ENCODE peak calls at places on chromosomes 2 and 18, in five cellular contexts. One of them, this sample, is unnamed.

GRCh38 chr2:147092266-147092665 is 752.6 kb upstream of the ACVR2A start:
- DNase-seq in stimulated activated CD4-positive, alpha-beta T cell treated with anti-CD3 and anti-CD28 coated beads, Interleukin-12 subunit alpha, Interleukin-12 subunit beta, amount 100 ng/mL, for 4 hours: no peak
- DNase-seq in T-helper 9 cell: no peak
- DNase-seq in mesendoderm: no peak
- DNase-seq in fibroblast of mammary gland: no peak
- DNase-seq in this sample: no peak

GRCh38 chr2:164714471-164714870 is 93.2 kb upstream of the GRB14 start:
- DNase-seq in stimulated activated CD4-positive, alpha-beta T cell treated with anti-CD3 and anti-CD28 coated beads, Interleukin-12 subunit alpha, Interleukin-12 subunit beta, amount 100 ng/mL, for 4 hours: no peak
- DNase-seq in T-helper 9 cell: no peak
- DNase-seq in mesendoderm: peak; percentile 64
- DNase-seq in fibroblast of mammary gland: no peak
- DNase-seq in this sample: no peak

GRCh38 chr2:64359176-64359891 is 94.6 kb upstream of the LGALSL start:
- DNase-seq in stimulated activated CD4-positive, alpha-beta T cell treated with anti-CD3 and anti-CD28 coated beads, Interleukin-12 subunit alpha, Interleukin-12 subunit beta, amount 100 ng/mL, for 4 hours: no peak
- DNase-seq in T-helper 9 cell: no peak
- DNase-seq in mesendoderm: no peak
- DNase-seq in fibroblast of mammary gland: peak; percentile 65
- DNase-seq in this sample: no peak

GRCh38 chr2:128552141-128552805 is 233.6 kb upstream of the HS6ST1 start:
- DNase-seq in stimulated activated CD4-positive, alpha-beta T cell treated with anti-CD3 and anti-CD28 coated beads, Interleukin-12 subunit alpha, Interleukin-12 subunit beta, amount 100 ng/mL, for 4 hours: no peak
- DNase-seq in T-helper 9 cell: no peak
- DNase-seq in mesendoderm: no peak
- DNase-seq in fibroblast of mammary gland: no peak
- DNase-seq in this sample: no peak

GRCh38 chr2:212536385-212537310 is 2.0 kb downstream of the ERBB4 start:
- DNase-seq in stimulated activated CD4-positive, alpha-beta T cell treated with anti-CD3 and anti-CD28 coated beads, Interleukin-12 subunit alpha, Interleukin-12 subunit beta, amount 100 ng/mL, for 4 hours: no peak
- DNase-seq in T-helper 9 cell: no peak
- DNase-seq in mesendoderm: peak; percentile 41
- DNase-seq in fibroblast of mammary gland: no peak
- DNase-seq in this sample: peak; percentile 88

GRCh38 chr2:144567745-144568144 is 47.8 kb upstream of the ZEB2 start:
- DNase-seq in stimulated activated CD4-positive, alpha-beta T cell treated with anti-CD3 and anti-CD28 coated beads, Interleukin-12 subunit alpha, Interleukin-12 subunit beta, amount 100 ng/mL, for 4 hours: no peak
- DNase-seq in T-helper 9 cell: no peak
- DNase-seq in mesendoderm: peak; percentile 18
- DNase-seq in fibroblast of mammary gland: no peak
- DNase-seq in this sample: peak; percentile 45

GRCh38 chr2:52676056-52676455 is 1091.5 kb upstream of the CHAC2 start:
- DNase-seq in stimulated activated CD4-positive, alpha-beta T cell treated with anti-CD3 and anti-CD28 coated beads, Interleukin-12 subunit alpha, Interleukin-12 subunit beta, amount 100 ng/mL, for 4 hours: no peak
- DNase-seq in T-helper 9 cell: no peak
- DNase-seq in mesendoderm: no peak
- DNase-seq in fibroblast of mammary gland: no peak
- DNase-seq in this sample: no peak

GRCh38 chr2:219636144-219636915 is 8.9 kb downstream of the SLC4A3 start:
- DNase-seq in stimulated activated CD4-positive, alpha-beta T cell treated with anti-CD3 and anti-CD28 coated beads, Interleukin-12 subunit alpha, Interleukin-12 subunit beta, amount 100 ng/mL, for 4 hours: no peak
- DNase-seq in T-helper 9 cell: no peak
- DNase-seq in mesendoderm: no peak
- DNase-seq in fibroblast of mammary gland: no peak
- DNase-seq in this sample: no peak

GRCh38 chr18:63730788-63731187 is 28.0 kb downstream of the SERPINB11 start:
- DNase-seq in stimulated activated CD4-positive, alpha-beta T cell treated with anti-CD3 and anti-CD28 coated beads, Interleukin-12 subunit alpha, Interleukin-12 subunit beta, amount 100 ng/mL, for 4 hours: no peak
- DNase-seq in T-helper 9 cell: no peak
- DNase-seq in mesendoderm: peak; percentile 23
- DNase-seq in fibroblast of mammary gland: no peak
- DNase-seq in this sample: peak; percentile 6

GRCh38 chr18:58871514-58872490 is 7.1 kb downstream of the ZNF532 start:
- DNase-seq in stimulated activated CD4-positive, alpha-beta T cell treated with anti-CD3 and anti-CD28 coated beads, Interleukin-12 subunit alpha, Interleukin-12 subunit beta, amount 100 ng/mL, for 4 hours: no peak
- DNase-seq in T-helper 9 cell: no peak
- DNase-seq in mesendoderm: no peak
- DNase-seq in fibroblast of mammary gland: no peak
- DNase-seq in this sample: no peak

GRCh38 chr2:47056875-47057731 is 98.0 kb downstream of the STPG4 start:
- DNase-seq in stimulated activated CD4-positive, alpha-beta T cell treated with anti-CD3 and anti-CD28 coated beads, Interleukin-12 subunit alpha, Interleukin-12 subunit beta, amount 100 ng/mL, for 4 hours: no peak
- DNase-seq in T-helper 9 cell: no peak
- DNase-seq in mesendoderm: no peak
- DNase-seq in fibroblast of mammary gland: peak; percentile 85
- DNase-seq in this sample: no peak

GRCh38 chr2:157897106-157897971 is 21.2 kb upstream of the ACVR1 start:
- DNase-seq in stimulated activated CD4-positive, alpha-beta T cell treated with anti-CD3 and anti-CD28 coated beads, Interleukin-12 subunit alpha, Interleukin-12 subunit beta, amount 100 ng/mL, for 4 hours: no peak
- DNase-seq in T-helper 9 cell: peak; percentile 13
- DNase-seq in mesendoderm: no peak
- DNase-seq in fibroblast of mammary gland: no peak
- DNase-seq in this sample: no peak

GRCh38 chr2:53018830-53019425 is 748.7 kb upstream of the CHAC2 start:
- DNase-seq in stimulated activated CD4-positive, alpha-beta T cell treated with anti-CD3 and anti-CD28 coated beads, Interleukin-12 subunit alpha, Interleukin-12 subunit beta, amount 100 ng/mL, for 4 hours: no peak
- DNase-seq in T-helper 9 cell: no peak
- DNase-seq in mesendoderm: peak; percentile 66
- DNase-seq in fibroblast of mammary gland: peak; percentile 20
- DNase-seq in this sample: peak; percentile 23

GRCh38 chr2:54797307-54797706 is 73.8 kb downstream of the EML6 start:
- DNase-seq in stimulated activated CD4-positive, alpha-beta T cell treated with anti-CD3 and anti-CD28 coated beads, Interleukin-12 subunit alpha, Interleukin-12 subunit beta, amount 100 ng/mL, for 4 hours: no peak
- DNase-seq in T-helper 9 cell: no peak
- DNase-seq in mesendoderm: no peak
- DNase-seq in fibroblast of mammary gland: no peak
- DNase-seq in this sample: no peak

GRCh38 chr2:164314148-164314547 is 307.1 kb downstream of the GRB14 start:
- DNase-seq in stimulated activated CD4-positive, alpha-beta T cell treated with anti-CD3 and anti-CD28 coated beads, Interleukin-12 subunit alpha, Interleukin-12 subunit beta, amount 100 ng/mL, for 4 hours: no peak
- DNase-seq in T-helper 9 cell: no peak
- DNase-seq in mesendoderm: no peak
- DNase-seq in fibroblast of mammary gland: peak; percentile 5
- DNase-seq in this sample: no peak

GRCh38 chr2:33268246-33268831 is 208.1 kb upstream of the RASGRP3 start:
- DNase-seq in stimulated activated CD4-positive, alpha-beta T cell treated with anti-CD3 and anti-CD28 coated beads, Interleukin-12 subunit alpha, Interleukin-12 subunit beta, amount 100 ng/mL, for 4 hours: no peak
- DNase-seq in T-helper 9 cell: no peak
- DNase-seq in mesendoderm: no peak
- DNase-seq in fibroblast of mammary gland: no peak
- DNase-seq in this sample: no peak

GRCh38 chr2:174449033-174449432 is 37.8 kb downstream of the GPR155 start:
- DNase-seq in stimulated activated CD4-positive, alpha-beta T cell treated with anti-CD3 and anti-CD28 coated beads, Interleukin-12 subunit alpha, Interleukin-12 subunit beta, amount 100 ng/mL, for 4 hours: no peak
- DNase-seq in T-helper 9 cell: no peak
- DNase-seq in mesendoderm: no peak
- DNase-seq in fibroblast of mammary gland: no peak
- DNase-seq in this sample: no peak

GRCh38 chr18:28175047-28175929 is 1.6 kb downstream of the CDH2 start:
- DNase-seq in stimulated activated CD4-positive, alpha-beta T cell treated with anti-CD3 and anti-CD28 coated beads, Interleukin-12 subunit alpha, Interleukin-12 subunit beta, amount 100 ng/mL, for 4 hours: no peak
- DNase-seq in T-helper 9 cell: no peak
- DNase-seq in mesendoderm: peak; percentile 69
- DNase-seq in fibroblast of mammary gland: peak; percentile 34
- DNase-seq in this sample: peak; percentile 88

GRCh38 chr2:112243233-112243632 is 11.6 kb downstream of the ZC3H8 start:
- DNase-seq in stimulated activated CD4-positive, alpha-beta T cell treated with anti-CD3 and anti-CD28 coated beads, Interleukin-12 subunit alpha, Interleukin-12 subunit beta, amount 100 ng/mL, for 4 hours: no peak
- DNase-seq in T-helper 9 cell: no peak
- DNase-seq in mesendoderm: no peak
- DNase-seq in fibroblast of mammary gland: no peak
- DNase-seq in this sample: no peak

GRCh38 chr2:14975401-14975800 is 342.9 kb downstream of the LRATD1 start:
- DNase-seq in stimulated activated CD4-positive, alpha-beta T cell treated with anti-CD3 and anti-CD28 coated beads, Interleukin-12 subunit alpha, Interleukin-12 subunit beta, amount 100 ng/mL, for 4 hours: no peak
- DNase-seq in T-helper 9 cell: no peak
- DNase-seq in mesendoderm: no peak
- DNase-seq in fibroblast of mammary gland: peak; percentile 25
- DNase-seq in this sample: no peak

GRCh38 chr2:177325554-177325953 is 61.0 kb upstream of the NFE2L2 start:
- DNase-seq in stimulated activated CD4-positive, alpha-beta T cell treated with anti-CD3 and anti-CD28 coated beads, Interleukin-12 subunit alpha, Interleukin-12 subunit beta, amount 100 ng/mL, for 4 hours: no peak
- DNase-seq in T-helper 9 cell: no peak
- DNase-seq in mesendoderm: no peak
- DNase-seq in fibroblast of mammary gland: no peak
- DNase-seq in this sample: no peak

GRCh38 chr18:44452346-44452745 is 228.3 kb upstream of the SETBP1 start:
- DNase-seq in stimulated activated CD4-positive, alpha-beta T cell treated with anti-CD3 and anti-CD28 coated beads, Interleukin-12 subunit alpha, Interleukin-12 subunit beta, amount 100 ng/mL, for 4 hours: no peak
- DNase-seq in T-helper 9 cell: no peak
- DNase-seq in mesendoderm: no peak
- DNase-seq in fibroblast of mammary gland: peak; percentile 45
- DNase-seq in this sample: no peak

GRCh38 chr18:22542400-22542835 is 124.7 kb upstream of the CTAGE1 start:
- DNase-seq in stimulated activated CD4-positive, alpha-beta T cell treated with anti-CD3 and anti-CD28 coated beads, Interleukin-12 subunit alpha, Interleukin-12 subunit beta, amount 100 ng/mL, for 4 hours: no peak
- DNase-seq in T-helper 9 cell: no peak
- DNase-seq in mesendoderm: no peak
- DNase-seq in fibroblast of mammary gland: peak; percentile 62
- DNase-seq in this sample: no peak